ENCODE peak calls at places on chromosomes 13 and 19, in ten cellular contexts. One of them, this sample, is unnamed.

GRCh38 chr13:46179576-46180368 is 2.2 kb downstream of the LCP1 start:
- DNase-seq in GM12891: no peak
- DNase-seq in lower leg skin: peak
- DNase-seq in tibial nerve: no peak
- DNase-seq in Peyer's patch: peak
- DNase-seq in breast epithelium: no peak
- DNase-seq in erythroblast: peak
- DNase-seq in uterus: no peak
- DNase-seq in GM12892: no peak
- DNase-seq in adrenal gland: no peak
- DNase-seq in this sample: peak

GRCh38 chr19:39413903-39414608 is 1.6 kb downstream of the PLEKHG2 start:
- DNase-seq in GM12891: no peak
- DNase-seq in lower leg skin: peak
- DNase-seq in tibial nerve: no peak
- DNase-seq in Peyer's patch: peak
- DNase-seq in breast epithelium: no peak
- DNase-seq in erythroblast: no peak
- DNase-seq in uterus: peak
- DNase-seq in GM12892: no peak
- DNase-seq in adrenal gland: peak
- DNase-seq in this sample: no peak

GRCh38 chr13:105442941-105443340 is 1092.5 kb downstream of the EFNB2 start:
- DNase-seq in GM12891: no peak
- DNase-seq in lower leg skin: no peak
- DNase-seq in tibial nerve: no peak
- DNase-seq in Peyer's patch: no peak
- DNase-seq in breast epithelium: no peak
- DNase-seq in erythroblast: peak
- DNase-seq in uterus: no peak
- DNase-seq in GM12892: no peak
- DNase-seq in adrenal gland: no peak
- DNase-seq in this sample: no peak

GRCh38 chr13:49220856-49221614 is 897 bp downstream of the MLNR start:
- DNase-seq in GM12891: peak
- DNase-seq in lower leg skin: no peak
- DNase-seq in tibial nerve: no peak
- DNase-seq in Peyer's patch: no peak
- DNase-seq in breast epithelium: no peak
- DNase-seq in erythroblast: peak
- DNase-seq in uterus: no peak
- DNase-seq in GM12892: peak
- DNase-seq in adrenal gland: no peak
- DNase-seq in this sample: no peak

GRCh38 chr19:18594096-18594823 is 5.7 kb downstream of the REX1BD start:
- DNase-seq in GM12891: peak
- DNase-seq in lower leg skin: peak
- DNase-seq in tibial nerve: peak
- DNase-seq in Peyer's patch: peak
- DNase-seq in breast epithelium: peak
- DNase-seq in erythroblast: peak
- DNase-seq in uterus: peak
- DNase-seq in GM12892: peak
- DNase-seq in adrenal gland: peak
- DNase-seq in this sample: peak

GRCh38 chr13:80217614-80218456 is 123.1 kb downstream of the SPRY2 start:
- DNase-seq in GM12891: no peak
- DNase-seq in lower leg skin: no peak
- DNase-seq in tibial nerve: no peak
- DNase-seq in Peyer's patch: no peak
- DNase-seq in breast epithelium: no peak
- DNase-seq in erythroblast: no peak
- DNase-seq in uterus: no peak
- DNase-seq in GM12892: no peak
- DNase-seq in adrenal gland: no peak
- DNase-seq in this sample: no peak

GRCh38 chr13:51562011-51562671 is 22.1 kb upstream of the WDFY2 start:
- DNase-seq in GM12891: no peak
- DNase-seq in lower leg skin: no peak
- DNase-seq in tibial nerve: no peak
- DNase-seq in Peyer's patch: no peak
- DNase-seq in breast epithelium: no peak
- DNase-seq in erythroblast: no peak
- DNase-seq in uterus: no peak
- DNase-seq in GM12892: peak
- DNase-seq in adrenal gland: no peak
- DNase-seq in this sample: no peak

GRCh38 chr13:100543872-100544602 is 44.6 kb downstream of the GGACT start:
- DNase-seq in GM12891: no peak
- DNase-seq in lower leg skin: peak
- DNase-seq in tibial nerve: no peak
- DNase-seq in Peyer's patch: peak
- DNase-seq in breast epithelium: no peak
- DNase-seq in erythroblast: no peak
- DNase-seq in uterus: no peak
- DNase-seq in GM12892: no peak
- DNase-seq in adrenal gland: no peak
- DNase-seq in this sample: no peak

GRCh38 chr19:42143341-42144234 is 11.3 kb upstream of the POU2F2 start:
- DNase-seq in GM12891: no peak
- DNase-seq in lower leg skin: no peak
- DNase-seq in tibial nerve: no peak
- DNase-seq in Peyer's patch: no peak
- DNase-seq in breast epithelium: no peak
- DNase-seq in erythroblast: peak
- DNase-seq in uterus: no peak
- DNase-seq in GM12892: no peak
- DNase-seq in adrenal gland: no peak
- DNase-seq in this sample: no peak

GRCh38 chr19:10006335-10006708 is 4.0 kb downstream of the COL5A3 start:
- DNase-seq in GM12891: no peak
- DNase-seq in lower leg skin: no peak
- DNase-seq in tibial nerve: no peak
- DNase-seq in Peyer's patch: no peak
- DNase-seq in breast epithelium: peak
- DNase-seq in erythroblast: no peak
- DNase-seq in uterus: peak
- DNase-seq in GM12892: no peak
- DNase-seq in adrenal gland: peak
- DNase-seq in this sample: peak

GRCh38 chr19:35153701-35154534 is 617 bp upstream of the FXYD5 start:
- DNase-seq in GM12891: peak
- DNase-seq in lower leg skin: no peak
- DNase-seq in tibial nerve: no peak
- DNase-seq in Peyer's patch: no peak
- DNase-seq in breast epithelium: no peak
- DNase-seq in erythroblast: no peak
- DNase-seq in uterus: no peak
- DNase-seq in GM12892: peak
- DNase-seq in adrenal gland: no peak
- DNase-seq in this sample: no peak

DNA sequence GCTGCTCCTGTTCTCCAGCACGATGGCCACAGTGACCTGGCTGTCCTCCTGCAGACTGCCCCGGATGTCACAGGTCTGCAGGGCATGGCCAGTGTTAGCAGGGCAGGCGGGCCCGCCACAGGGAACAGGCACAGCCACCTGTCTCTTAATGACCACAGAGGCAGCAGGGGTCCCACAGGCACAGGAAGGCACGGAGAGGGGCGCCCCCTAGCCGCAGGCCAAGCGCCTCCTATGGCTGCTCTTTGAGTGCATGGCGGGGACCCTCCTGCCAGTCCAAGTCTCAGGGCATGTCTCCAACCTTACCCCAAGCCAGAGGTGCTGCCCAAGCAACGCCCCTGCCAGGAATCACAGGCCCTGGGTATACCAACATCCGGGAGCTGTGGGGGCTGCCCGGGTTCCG is 14.1 kb downstream of the IZUMO4 start:
- DNase-seq in GM12891: no peak
- DNase-seq in lower leg skin: no peak
- DNase-seq in tibial nerve: no peak
- DNase-seq in Peyer's patch: no peak
- DNase-seq in breast epithelium: no peak
- DNase-seq in erythroblast: no peak
- DNase-seq in uterus: no peak
- DNase-seq in GM12892: no peak
- DNase-seq in adrenal gland: no peak
- DNase-seq in this sample: no peak
- TF ChIP-seq POLR2A in GM12891: no peak
- TF ChIP-seq POLR2A in lower leg skin: no peak
- TF ChIP-seq POLR2A in tibial nerve: no peak
- TF ChIP-seq POLR2A in Peyer's patch: no peak
- TF ChIP-seq POLR2A in breast epithelium: no peak
- TF ChIP-seq POLR2A in erythroblast: no peak
- TF ChIP-seq POLR2A in uterus: no peak
- TF ChIP-seq POLR2A in GM12892: no peak
- TF ChIP-seq POLR2A in adrenal gland: no peak
- TF ChIP-seq POLR2A in this sample: no peak

GRCh38 chr13:110360598-110360997 is 53.5 kb downstream of the COL4A2 start:
- DNase-seq in GM12891: no peak
- DNase-seq in lower leg skin: no peak
- DNase-seq in tibial nerve: no peak
- DNase-seq in Peyer's patch: no peak
- DNase-seq in breast epithelium: no peak
- DNase-seq in erythroblast: no peak
- DNase-seq in uterus: no peak
- DNase-seq in GM12892: no peak
- DNase-seq in adrenal gland: no peak
- DNase-seq in this sample: no peak
- TF ChIP-seq POLR2A in GM12891: no peak
- TF ChIP-seq POLR2A in lower leg skin: no peak
- TF ChIP-seq POLR2A in tibial nerve: no peak
- TF ChIP-seq POLR2A in Peyer's patch: no peak
- TF ChIP-seq POLR2A in breast epithelium: no peak
- TF ChIP-seq POLR2A in erythroblast: no peak
- TF ChIP-seq POLR2A in uterus: no peak
- TF ChIP-seq POLR2A in GM12892: no peak
- TF ChIP-seq POLR2A in adrenal gland: no peak
- TF ChIP-seq POLR2A in this sample: no peak

GRCh38 chr19:11091343-11092153 is 2.3 kb downstream of the LDLR start:
- DNase-seq in GM12891: no peak
- DNase-seq in lower leg skin: peak
- DNase-seq in tibial nerve: peak
- DNase-seq in Peyer's patch: peak
- DNase-seq in breast epithelium: peak
- DNase-seq in erythroblast: peak
- DNase-seq in uterus: peak
- DNase-seq in GM12892: no peak
- DNase-seq in adrenal gland: peak
- DNase-seq in this sample: peak
- TF ChIP-seq POLR2A in GM12891: no peak
- TF ChIP-seq POLR2A in lower leg skin: no peak
- TF ChIP-seq POLR2A in tibial nerve: no peak
- TF ChIP-seq POLR2A in Peyer's patch: peak
- TF ChIP-seq POLR2A in breast epithelium: no peak
- TF ChIP-seq POLR2A in erythroblast: no peak
- TF ChIP-seq POLR2A in uterus: peak
- TF ChIP-seq POLR2A in GM12892: no peak
- TF ChIP-seq POLR2A in adrenal gland: peak
- TF ChIP-seq POLR2A in this sample: no peak

DNA sequence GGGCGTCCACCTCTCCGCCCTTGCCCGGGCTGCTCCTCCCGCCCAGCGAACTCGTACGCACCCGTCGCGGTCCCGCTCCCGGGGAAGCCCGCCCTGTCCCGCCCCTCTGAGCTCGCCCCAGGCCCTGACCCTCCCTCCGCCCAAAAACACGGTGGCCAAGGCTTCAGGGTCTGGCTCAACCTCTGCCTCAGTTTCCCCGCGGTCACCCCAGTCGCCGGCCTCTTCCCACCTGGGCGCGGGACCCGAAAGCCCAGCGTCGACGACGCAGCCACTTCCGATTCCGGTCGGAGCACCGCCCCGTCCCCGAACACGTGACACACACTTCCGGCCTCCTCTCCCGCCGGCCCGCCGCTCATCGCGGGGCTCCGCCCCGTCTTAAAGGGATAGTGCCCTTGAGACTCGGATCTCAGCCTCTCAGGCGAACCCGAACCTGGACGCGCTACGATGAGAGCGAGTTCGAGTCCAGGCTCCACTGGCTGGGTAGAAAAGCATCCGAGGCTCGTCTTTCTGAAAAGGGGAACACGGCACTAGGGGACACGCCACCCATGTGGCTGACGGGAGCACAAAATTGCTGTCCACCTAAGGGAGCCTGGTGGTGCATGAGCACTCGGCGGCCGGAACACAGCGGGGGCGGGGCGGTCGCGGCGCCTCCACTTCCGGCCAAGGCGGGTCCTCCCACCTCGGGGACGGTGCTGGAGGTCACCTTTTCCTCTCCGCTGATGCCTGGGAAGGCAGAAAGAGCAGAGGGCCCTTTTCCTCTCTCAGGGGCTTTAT is at the start of gene C19orf25:
- DNase-seq in GM12891: peak
- DNase-seq in lower leg skin: peak
- DNase-seq in tibial nerve: peak
- DNase-seq in Peyer's patch: peak
- DNase-seq in breast epithelium: peak
- DNase-seq in erythroblast: peak
- DNase-seq in uterus: peak
- DNase-seq in GM12892: peak
- DNase-seq in adrenal gland: peak
- DNase-seq in this sample: peak
- TF ChIP-seq POLR2A in GM12891: peak
- TF ChIP-seq POLR2A in lower leg skin: no peak
- TF ChIP-seq POLR2A in tibial nerve: peak
- TF ChIP-seq POLR2A in Peyer's patch: peak
- TF ChIP-seq POLR2A in breast epithelium: peak
- TF ChIP-seq POLR2A in erythroblast: peak
- TF ChIP-seq POLR2A in uterus: peak
- TF ChIP-seq POLR2A in GM12892: peak
- TF ChIP-seq POLR2A in adrenal gland: peak
- TF ChIP-seq POLR2A in this sample: no peak

GRCh38 chr19:4456843-4457653 is 546 bp downstream of the UBXN6 start:
- DNase-seq in GM12891: peak
- DNase-seq in lower leg skin: peak
- DNase-seq in tibial nerve: no peak
- DNase-seq in Peyer's patch: no peak
- DNase-seq in breast epithelium: no peak
- DNase-seq in erythroblast: peak
- DNase-seq in uterus: peak
- DNase-seq in GM12892: peak
- DNase-seq in adrenal gland: peak
- DNase-seq in this sample: peak
- TF ChIP-seq POLR2A in GM12891: no peak
- TF ChIP-seq POLR2A in lower leg skin: no peak
- TF ChIP-seq POLR2A in tibial nerve: no peak
- TF ChIP-seq POLR2A in Peyer's patch: no peak
- TF ChIP-seq POLR2A in breast epithelium: no peak
- TF ChIP-seq POLR2A in erythroblast: peak
- TF ChIP-seq POLR2A in uterus: no peak
- TF ChIP-seq POLR2A in GM12892: no peak
- TF ChIP-seq POLR2A in adrenal gland: no peak
- TF ChIP-seq POLR2A in this sample: no peak